ENCODE peak calls at places on chromosomes 3 and 15, in seven cellular contexts. I is naive B cell; W is neural crest cell; S is occipital lobe; O is activated T-helper 1 cell treated with anti-CD3 and anti-CD28 coated beads, Interleukin-12 subunit alpha, Interleukin-12 subunit beta, Interleukin-2, Interleukin-4 antibody, amounts not matched to agents 30 ng/mL and 10 ng/mL and 1 ng/mL, durations not matched to agents 14 hours and 24 hours and 36 hours; E is MV-4-11; K is HCEC 1CT. M is an unnamed sample.

GRCh38 chr15:57667171-57667924 is 39.2 kb upstream of the POLR2M start:
- DNase-seq in I (no peak), W (no peak), S (no peak), O (no peak), E (no peak), K (peak), M (peak)

GRCh38 chr3:62131050-62131449 is 242.3 kb downstream of the FEZF2 start:
- DNase-seq in I (no peak), W (no peak), S (no peak), O (no peak), E (no peak), K (no peak), M (no peak)

GRCh38 chr15:41919201-41919820 is 25.5 kb upstream of the SPTBN5 start:
- DNase-seq in I (no peak), W (no peak), S (no peak), O (no peak), E (no peak), K (no peak), M (no peak)

GRCh38 chr15:57611938-57612337 is 20.2 kb downstream of the MYZAP start:
- DNase-seq in I (no peak), W (no peak), S (no peak), O (no peak), E (no peak), K (peak), M (peak)

GRCh38 chr3:53579636-53580035 is 85.2 kb downstream of the CACNA1D start:
- DNase-seq in I (no peak), W (no peak), S (no peak), O (no peak), E (no peak), K (no peak), M (no peak)

GRCh38 chr15:59388670-59389069 is 16.0 kb upstream of the MYO1E start:
- DNase-seq in I (no peak), W (no peak), S (no peak), O (no peak), E (peak), K (peak), M (peak)

GRCh38 chr3:130811552-130811951 is 64.9 kb upstream of the PIK3R4 start:
- DNase-seq in I (no peak), W (no peak), S (no peak), O (no peak), E (no peak), K (no peak), M (no peak)

GRCh38 chr3:72739521-72740466 is 108.5 kb downstream of the SHQ1 start:
- DNase-seq in I (no peak), W (no peak), S (no peak), O (no peak), E (no peak), K (peak), M (peak)